ENCODE peak calls at places on chromosomes 4 and X, in seven cellular contexts. T is T-helper 2 cell; R is colonic mucosa; B is endothelial cell of umbilical vein; J is stimulated activated CD4-positive, alpha-beta T cell treated with anti-CD3 and anti-CD28 coated beads, Interleukin-2, amount 100 ng/mL, for 24 hours; A is HFF-Myc; U is iPS-NIHi11. N is an unnamed sample.

GRCh38 chr4:37675587-37676290 is 10.4 kb downstream of the RELL1 start:
- DNase-seq in R (peak), A (no peak), J (no peak), B (no peak), T (no peak), U (no peak), N (no peak)

GRCh38 chr4:110793381-110793801 is 170.5 kb upstream of the PITX2 start:
- DNase-seq in R (no peak), T (no peak), U (no peak), A (no peak), B (no peak), J (no peak), N (no peak)

GRCh38 chr4:1241936-1242505 is 6.9 kb downstream of the CTBP1 start:
- DNase-seq in J (no peak), U (no peak), R (no peak), A (no peak), B (no peak), T (no peak), N (no peak)

GRCh38 chr4:61201562-61202099 is 1.5 kb downstream of the ADGRL3 start:
- DNase-seq in U (peak), T (no peak), A (no peak), J (no peak), R (no peak), B (no peak), N (no peak)

GRCh38 chr4:121738780-121739547 is 26.0 kb downstream of the SMIM43 start:
- DNase-seq in U (no peak), A (no peak), T (no peak), B (no peak), R (no peak), J (no peak), N (no peak)

GRCh38 chr4:141524116-141524515 is 112.3 kb upstream of the IL15 start:
- DNase-seq in A (no peak), J (no peak), B (no peak), R (no peak), U (no peak), T (no peak), N (no peak)

GRCh38 chr4:87901426-87901825 is 68.7 kb downstream of the MEPE start:
- DNase-seq in R (no peak), B (no peak), J (no peak), T (no peak), U (no peak), A (peak), N (peak)

GRCh38 chr4:108036252-108036651 is 46.6 kb downstream of the HADH start:
- DNase-seq in A (no peak), T (peak), B (no peak), J (peak), U (no peak), R (no peak), N (no peak)

GRCh38 chrX:22203186-22203585 is 69.5 kb upstream of the CBLL2 start:
- DNase-seq in J (no peak), U (no peak), R (no peak), B (no peak), T (no peak), A (no peak), N (no peak)

GRCh38 chr4:124713213-124713592 is 671 bp upstream of the ANKRD50 start:
- DNase-seq in J (no peak), R (peak), A (no peak), U (peak), B (peak), T (no peak), N (peak)

GRCh38 chr4:32661229-32661628 is 1941.1 kb downstream of the PCDH7 start:
- DNase-seq in T (no peak), U (no peak), J (no peak), B (no peak), R (no peak), A (no peak), N (no peak)

GRCh38 chr4:101967697-101968346 is 177.3 kb downstream of the BANK1 start:
- DNase-seq in B (no peak), T (no peak), U (no peak), R (no peak), A (no peak), J (no peak), N (no peak)

GRCh38 chr4:1116837-1117236 is 3.5 kb upstream of the RNF212 start:
- DNase-seq in U (no peak), T (no peak), B (no peak), R (no peak), J (no peak), A (no peak), N (no peak)

GRCh38 chrX:139936259-139936658 is 3.4 kb upstream of the ATP11C start:
- DNase-seq in U (peak), T (no peak), R (no peak), A (no peak), B (no peak), J (no peak), N (no peak)

GRCh38 chr4:165464813-165465381 is 86.1 kb downstream of the CPE start:
- DNase-seq in R (no peak), B (peak), T (no peak), U (peak), A (peak), J (no peak), N (peak)

GRCh38 chrX:134908235-134908834 is 82.5 kb upstream of the SMIM10 start:
- DNase-seq in A (no peak), J (no peak), B (peak), U (no peak), R (no peak), T (no peak), N (peak)

GRCh38 chr4:11471613-11472012 is 42.9 kb upstream of the HS3ST1 start:
- DNase-seq in J (peak), A (no peak), T (peak), R (peak), U (no peak), B (peak), N (no peak)

GRCh38 chr4:154119317-154119716 is 330.4 kb upstream of the SFRP2 start:
- DNase-seq in A (no peak), B (no peak), R (no peak), T (no peak), U (no peak), J (no peak), N (no peak)

GRCh38 chr4:63620271-63620670 is 789.0 kb downstream of the TECRL start:
- DNase-seq in A (no peak), R (no peak), J (no peak), B (no peak), U (no peak), T (no peak), N (no peak)

GRCh38 chr4:177455591-177455990 is 13.4 kb upstream of the AGA start:
- DNase-seq in R (peak), B (no peak), U (no peak), J (no peak), T (no peak), A (no peak), N (peak)

GRCh38 chr4:123007679-123008078 is 85.3 kb upstream of the NUDT6 start:
- DNase-seq in T (no peak), R (no peak), U (no peak), J (no peak), A (no peak), B (no peak), N (no peak)

GRCh38 chrX:68238568-68238967 is 194.7 kb downstream of the OPHN1 start:
- DNase-seq in B (no peak), A (no peak), J (no peak), T (no peak), U (peak), R (no peak), N (peak)

GRCh38 chr4:129377131-129377845 is 281.3 kb downstream of the C4orf33 start:
- DNase-seq in T (no peak), U (no peak), R (no peak), A (no peak), J (no peak), B (peak), N (no peak)

GRCh38 chr4:2284934-2285664 is 23.2 kb upstream of the MXD4 start:
- DNase-seq in B (peak), U (no peak), J (no peak), R (no peak), T (no peak), A (no peak), N (no peak)

GRCh38 chrX:10128386-10128785 is 28.4 kb upstream of the CLCN4 start:
- DNase-seq in T (no peak), B (no peak), R (no peak), J (no peak), A (no peak), U (no peak), N (no peak)

GRCh38 chrX:63746278-63746677 is 38.7 kb downstream of the ARHGEF9 start:
- DNase-seq in B (no peak), J (no peak), T (no peak), R (no peak), A (no peak), U (no peak), N (no peak)

GRCh38 chr4:153335665-153336064 is 8.8 kb upstream of the MND1 start:
- DNase-seq in T (no peak), B (no peak), R (no peak), U (no peak), J (no peak), A (no peak), N (no peak)